ENCODE peak calls at places on chromosomes 5 and 9, in seven cellular contexts. One of them, this sample, is unnamed.

GRCh38 chr9:89383030-89383720 is 64.9 kb downstream of the SECISBP2 start:
- DNase-seq in bronchial epithelial cell: no peak
- DNase-seq in endothelial cell: no peak
- DNase-seq in tibial artery: no peak
- DNase-seq in WTC11: no peak
- DNase-seq in GM23338: no peak
- DNase-seq in osteocyte: no peak
- DNase-seq in this sample: no peak

GRCh38 chr9:128720841-128721486 is 3.0 kb downstream of the ZDHHC12 start:
- DNase-seq in bronchial epithelial cell: no peak
- DNase-seq in endothelial cell: no peak
- DNase-seq in tibial artery: no peak
- DNase-seq in WTC11: no peak
- DNase-seq in GM23338: no peak
- DNase-seq in osteocyte: no peak
- DNase-seq in this sample: no peak

GRCh38 chr5:96433066-96433447 is at the start of gene PCSK1:
- DNase-seq in bronchial epithelial cell: no peak
- DNase-seq in endothelial cell: peak; percentile 15
- DNase-seq in tibial artery: no peak
- DNase-seq in WTC11: peak; percentile 50
- DNase-seq in GM23338: peak; percentile 64
- DNase-seq in osteocyte: no peak
- DNase-seq in this sample: no peak

GRCh38 chr9:82127993-82128710 is 139.6 kb downstream of the SPATA31D1 start:
- DNase-seq in bronchial epithelial cell: no peak
- DNase-seq in endothelial cell: no peak
- DNase-seq in tibial artery: no peak
- DNase-seq in WTC11: no peak
- DNase-seq in GM23338: no peak
- DNase-seq in osteocyte: no peak
- DNase-seq in this sample: no peak

GRCh38 chr5:43019615-43020293 is 20.4 kb downstream of the ANXA2R start:
- DNase-seq in bronchial epithelial cell: peak; percentile 71
- DNase-seq in endothelial cell: peak; percentile 51
- DNase-seq in tibial artery: no peak
- DNase-seq in WTC11: peak; percentile 57
- DNase-seq in GM23338: peak; percentile 93
- DNase-seq in osteocyte: peak; percentile 89
- DNase-seq in this sample: no peak

GRCh38 chr5:138491669-138492551 is 26.6 kb downstream of the EGR1 start:
- DNase-seq in bronchial epithelial cell: peak; percentile 76
- DNase-seq in endothelial cell: peak; percentile 71
- DNase-seq in tibial artery: peak; percentile 96
- DNase-seq in WTC11: peak; percentile 76
- DNase-seq in GM23338: peak; percentile 90
- DNase-seq in osteocyte: peak; percentile 96
- DNase-seq in this sample: peak; percentile 81

GRCh38 chr9:22817181-22817580 is 370.6 kb downstream of the DMRTA1 start:
- DNase-seq in bronchial epithelial cell: no peak
- DNase-seq in endothelial cell: no peak
- DNase-seq in tibial artery: no peak
- DNase-seq in WTC11: no peak
- DNase-seq in GM23338: no peak
- DNase-seq in osteocyte: no peak
- DNase-seq in this sample: no peak

GRCh38 chr5:5126444-5126843 is 13.7 kb upstream of the ADAMTS16 start:
- DNase-seq in bronchial epithelial cell: peak; percentile 69
- DNase-seq in endothelial cell: no peak
- DNase-seq in tibial artery: no peak
- DNase-seq in WTC11: no peak
- DNase-seq in GM23338: no peak
- DNase-seq in osteocyte: no peak
- DNase-seq in this sample: no peak

GRCh38 chr5:175235251-175235963 is 208.6 kb downstream of the DRD1 start:
- DNase-seq in bronchial epithelial cell: no peak
- DNase-seq in endothelial cell: no peak
- DNase-seq in tibial artery: no peak
- DNase-seq in WTC11: no peak
- DNase-seq in GM23338: no peak
- DNase-seq in osteocyte: no peak
- DNase-seq in this sample: no peak

GRCh38 chr5:125717209-125717608 is 706.0 kb upstream of the GRAMD2B start:
- DNase-seq in bronchial epithelial cell: peak; percentile 52
- DNase-seq in endothelial cell: no peak
- DNase-seq in tibial artery: no peak
- DNase-seq in WTC11: no peak
- DNase-seq in GM23338: no peak
- DNase-seq in osteocyte: no peak
- DNase-seq in this sample: no peak

GRCh38 chr9:100724932-100725331 is 147.1 kb downstream of the CAVIN4 start:
- DNase-seq in bronchial epithelial cell: no peak
- DNase-seq in endothelial cell: no peak
- DNase-seq in tibial artery: no peak
- DNase-seq in WTC11: no peak
- DNase-seq in GM23338: no peak
- DNase-seq in osteocyte: no peak
- DNase-seq in this sample: no peak

GRCh38 chr9:136858844-136859757 is 7.0 kb downstream of the MAMDC4 start:
- DNase-seq in bronchial epithelial cell: no peak
- DNase-seq in endothelial cell: no peak
- DNase-seq in tibial artery: peak; percentile 86
- DNase-seq in WTC11: no peak
- DNase-seq in GM23338: no peak
- DNase-seq in osteocyte: no peak
- DNase-seq in this sample: no peak

GRCh38 chr9:137802521-137803243 is 74.9 kb upstream of the CACNA1B start:
- DNase-seq in bronchial epithelial cell: peak; percentile 8
- DNase-seq in endothelial cell: no peak
- DNase-seq in tibial artery: no peak
- DNase-seq in WTC11: no peak
- DNase-seq in GM23338: no peak
- DNase-seq in osteocyte: no peak
- DNase-seq in this sample: no peak

GRCh38 chr9:129938291-129938979 is 103.2 kb downstream of the USP20 start:
- DNase-seq in bronchial epithelial cell: no peak
- DNase-seq in endothelial cell: no peak
- DNase-seq in tibial artery: no peak
- DNase-seq in WTC11: no peak
- DNase-seq in GM23338: peak; percentile 47
- DNase-seq in osteocyte: no peak
- DNase-seq in this sample: no peak

GRCh38 chr9:12643686-12644085 is 49.5 kb upstream of the TYRP1 start:
- DNase-seq in bronchial epithelial cell: no peak
- DNase-seq in endothelial cell: no peak
- DNase-seq in tibial artery: no peak
- DNase-seq in WTC11: no peak
- DNase-seq in GM23338: no peak
- DNase-seq in osteocyte: no peak
- DNase-seq in this sample: no peak

GRCh38 chr9:12640866-12641636 is 52.1 kb upstream of the TYRP1 start:
- DNase-seq in bronchial epithelial cell: no peak
- DNase-seq in endothelial cell: no peak
- DNase-seq in tibial artery: no peak
- DNase-seq in WTC11: no peak
- DNase-seq in GM23338: no peak
- DNase-seq in osteocyte: no peak
- DNase-seq in this sample: no peak

GRCh38 chr9:12640021-12640587 is 53.1 kb upstream of the TYRP1 start:
- DNase-seq in bronchial epithelial cell: peak; percentile 68
- DNase-seq in endothelial cell: no peak
- DNase-seq in tibial artery: no peak
- DNase-seq in WTC11: no peak
- DNase-seq in GM23338: peak; percentile 79
- DNase-seq in osteocyte: no peak
- DNase-seq in this sample: no peak
- TF ChIP-seq CTCF in bronchial epithelial cell: peak; percentile 51
- TF ChIP-seq CTCF in endothelial cell: peak; percentile 65
- TF ChIP-seq CTCF in tibial artery: peak; percentile 48
- TF ChIP-seq CTCF in WTC11: peak; percentile 45
- TF ChIP-seq CTCF in GM23338: peak; percentile 81
- TF ChIP-seq CTCF in osteocyte: peak; percentile 63
- TF ChIP-seq CTCF in this sample: peak; percentile 81

GRCh38 chr9:121071356-121071755 is 3.4 kb upstream of the CNTRL start:
- DNase-seq in bronchial epithelial cell: no peak
- DNase-seq in endothelial cell: no peak
- DNase-seq in tibial artery: no peak
- DNase-seq in WTC11: no peak
- DNase-seq in GM23338: no peak
- DNase-seq in osteocyte: no peak
- DNase-seq in this sample: no peak

GRCh38 chr9:121074370-121075250 is at the start of gene CNTRL:
- DNase-seq in bronchial epithelial cell: peak; percentile 66
- DNase-seq in endothelial cell: peak; percentile 85
- DNase-seq in tibial artery: peak; percentile 96
- DNase-seq in WTC11: peak; percentile 88
- DNase-seq in GM23338: peak; percentile 96
- DNase-seq in osteocyte: peak; percentile 95
- DNase-seq in this sample: peak; percentile 93

GRCh38 chr9:121073038-121073437 is 1.7 kb upstream of the CNTRL start:
- DNase-seq in bronchial epithelial cell: peak; percentile 17
- DNase-seq in endothelial cell: no peak
- DNase-seq in tibial artery: peak; percentile 82
- DNase-seq in WTC11: no peak
- DNase-seq in GM23338: no peak
- DNase-seq in osteocyte: no peak
- DNase-seq in this sample: no peak

DNA sequence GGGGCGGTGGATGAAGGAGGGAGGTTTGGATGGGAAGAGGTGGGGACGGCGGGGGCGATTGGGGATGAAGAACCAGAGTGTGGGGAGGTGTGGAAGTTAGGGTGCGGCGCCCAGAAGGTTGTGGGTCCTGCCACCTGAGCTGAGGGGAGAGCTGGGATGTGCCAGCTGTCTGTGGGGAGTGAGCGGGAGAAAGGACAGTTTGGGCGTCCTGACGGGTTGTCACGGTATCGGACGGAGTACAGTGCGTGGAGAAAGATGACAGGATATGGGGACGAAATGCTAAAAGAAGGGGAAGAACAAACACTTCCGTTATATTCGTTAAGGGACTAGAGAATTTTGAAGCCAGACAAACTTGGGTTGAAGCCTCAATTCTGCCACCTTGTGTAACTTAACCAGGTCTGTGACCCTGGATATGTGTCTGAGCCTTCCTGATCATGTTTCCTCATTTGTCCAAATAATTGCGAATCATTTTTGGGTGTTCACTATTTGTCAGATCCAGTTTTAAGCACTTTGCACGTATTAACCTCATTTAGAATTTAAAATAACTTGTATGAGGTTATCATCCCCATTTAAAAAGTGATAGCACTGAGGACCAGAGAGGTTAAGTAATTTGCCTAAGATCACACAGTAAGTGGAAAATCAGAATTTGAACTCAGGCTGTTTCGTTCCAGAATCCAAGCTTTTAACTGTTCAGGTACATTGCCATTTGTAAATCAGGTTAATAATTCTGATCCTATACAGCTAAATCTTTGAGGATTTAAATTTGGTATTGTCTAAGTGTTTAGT is 689 bp downstream of the CNTRL start:
- DNase-seq in bronchial epithelial cell: peak; percentile 38
- DNase-seq in endothelial cell: no peak
- DNase-seq in tibial artery: no peak
- DNase-seq in WTC11: no peak
- DNase-seq in GM23338: peak; percentile 27
- DNase-seq in osteocyte: no peak
- DNase-seq in this sample: no peak
- TF ChIP-seq CTCF in bronchial epithelial cell: no peak
- TF ChIP-seq CTCF in endothelial cell: no peak
- TF ChIP-seq CTCF in tibial artery: no peak
- TF ChIP-seq CTCF in WTC11: no peak
- TF ChIP-seq CTCF in GM23338: no peak
- TF ChIP-seq CTCF in osteocyte: peak; percentile 29
- TF ChIP-seq CTCF in this sample: no peak

GRCh38 chr5:64682608-64683007 is 7.7 kb upstream of the SHISAL2B start:
- DNase-seq in bronchial epithelial cell: no peak
- DNase-seq in endothelial cell: no peak
- DNase-seq in tibial artery: no peak
- DNase-seq in WTC11: peak; percentile 44
- DNase-seq in GM23338: peak; percentile 75
- DNase-seq in osteocyte: no peak
- DNase-seq in this sample: no peak

GRCh38 chr5:64678400-64678799 is 11.9 kb upstream of the SHISAL2B start:
- DNase-seq in bronchial epithelial cell: no peak
- DNase-seq in endothelial cell: no peak
- DNase-seq in tibial artery: no peak
- DNase-seq in WTC11: no peak
- DNase-seq in GM23338: no peak
- DNase-seq in osteocyte: no peak
- DNase-seq in this sample: no peak

GRCh38 chr5:64680289-64680688 is 10.0 kb upstream of the SHISAL2B start:
- DNase-seq in bronchial epithelial cell: peak; percentile 44
- DNase-seq in endothelial cell: peak; percentile 26
- DNase-seq in tibial artery: no peak
- DNase-seq in WTC11: peak; percentile 42
- DNase-seq in GM23338: peak; percentile 70
- DNase-seq in osteocyte: no peak
- DNase-seq in this sample: no peak
- TF ChIP-seq CTCF in bronchial epithelial cell: no peak
- TF ChIP-seq CTCF in endothelial cell: no peak
- TF ChIP-seq CTCF in tibial artery: no peak
- TF ChIP-seq CTCF in WTC11: peak; percentile 21
- TF ChIP-seq CTCF in GM23338: peak; percentile 53
- TF ChIP-seq CTCF in osteocyte: no peak
- TF ChIP-seq CTCF in this sample: no peak

GRCh38 chr5:127563133-127563532 is 45.7 kb downstream of the PRRC1 start:
- DNase-seq in bronchial epithelial cell: no peak
- DNase-seq in endothelial cell: no peak
- DNase-seq in tibial artery: no peak
- DNase-seq in WTC11: no peak
- DNase-seq in GM23338: no peak
- DNase-seq in osteocyte: no peak
- DNase-seq in this sample: no peak

GRCh38 chr5:127561254-127561653 is 43.8 kb downstream of the PRRC1 start:
- DNase-seq in bronchial epithelial cell: peak; percentile 43
- DNase-seq in endothelial cell: no peak
- DNase-seq in tibial artery: no peak
- DNase-seq in WTC11: no peak
- DNase-seq in GM23338: no peak
- DNase-seq in osteocyte: no peak
- DNase-seq in this sample: no peak

GRCh38 chr5:127564002-127564769 is 46.7 kb downstream of the PRRC1 start:
- DNase-seq in bronchial epithelial cell: peak; percentile 54
- DNase-seq in endothelial cell: peak; percentile 63
- DNase-seq in tibial artery: no peak
- DNase-seq in WTC11: peak; percentile 35
- DNase-seq in GM23338: peak; percentile 88
- DNase-seq in osteocyte: no peak
- DNase-seq in this sample: no peak

GRCh38 chr5:127565586-127566270 is 48.3 kb downstream of the PRRC1 start:
- DNase-seq in bronchial epithelial cell: no peak
- DNase-seq in endothelial cell: no peak
- DNase-seq in tibial artery: no peak
- DNase-seq in WTC11: no peak
- DNase-seq in GM23338: no peak
- DNase-seq in osteocyte: no peak
- DNase-seq in this sample: no peak

DNA sequence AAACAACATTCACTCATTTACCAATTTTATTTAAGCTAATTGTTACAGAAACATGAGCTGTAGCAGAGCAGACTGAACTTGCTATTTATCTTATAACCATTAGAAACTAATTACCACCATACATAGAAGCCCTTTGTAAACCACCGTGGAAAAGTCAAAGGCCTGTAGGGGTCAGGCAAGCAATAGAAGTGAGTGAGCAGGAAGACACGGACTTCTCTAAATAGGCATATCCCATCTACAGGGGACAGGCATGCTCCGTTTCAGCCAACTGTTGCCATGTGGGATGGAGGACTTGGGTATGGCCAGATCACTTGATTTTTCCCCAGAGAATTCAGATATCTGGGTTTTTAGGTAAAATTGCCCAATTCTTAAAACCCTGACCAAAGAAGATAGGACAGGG is 44.8 kb downstream of the PRRC1 start:
- DNase-seq in bronchial epithelial cell: peak; percentile 3
- DNase-seq in endothelial cell: peak; percentile 17
- DNase-seq in tibial artery: no peak
- DNase-seq in WTC11: peak; percentile 30
- DNase-seq in GM23338: peak; percentile 73
- DNase-seq in osteocyte: no peak
- DNase-seq in this sample: no peak
- TF ChIP-seq CTCF in bronchial epithelial cell: no peak
- TF ChIP-seq CTCF in endothelial cell: no peak
- TF ChIP-seq CTCF in tibial artery: no peak
- TF ChIP-seq CTCF in WTC11: no peak
- TF ChIP-seq CTCF in GM23338: peak; percentile 74
- TF ChIP-seq CTCF in osteocyte: peak; percentile 36
- TF ChIP-seq CTCF in this sample: peak; percentile 69